ENCODE peak calls at places on chromosomes 1 and 21, in nine cellular contexts. J is heart left ventricle, X is tibial nerve, I is A549, P is stomach, L is ovary, F is uterus, S is suprapubic skin, U is sigmoid colon. Q is an unnamed sample.

GRCh38 chr1:237470712-237471310 is 419.9 kb downstream of the ZP4 start:
- DNase-seq in J (no peak), X (no peak), I (peak), P (peak), L (no peak), F (no peak), S (no peak), U (no peak), Q (no peak)

GRCh38 chr1:30410153-30410851 is 313.1 kb downstream of the MATN1 start:
- DNase-seq in J (no peak), X (peak), I (no peak), P (peak), L (no peak), F (peak), S (peak), U (peak), Q (peak)

GRCh38 chr21:36980280-36981048 is 14.0 kb upstream of the HLCS start:
- DNase-seq in J (peak), X (no peak), I (no peak), P (peak), L (peak), F (peak), S (peak), U (no peak), Q (no peak)

GRCh38 chr1:9399510-9400424 is 107.1 kb downstream of the SPSB1 start:
- DNase-seq in J (peak), X (no peak), I (no peak), P (peak), L (peak), F (no peak), S (no peak), U (peak), Q (no peak)

GRCh38 chr1:40232444-40232843 is 15.3 kb upstream of the TMCO2 start:
- DNase-seq in J (no peak), X (no peak), I (no peak), P (no peak), L (no peak), F (no peak), S (no peak), U (no peak), Q (peak)

GRCh38 chr1:109499661-109500536 is 6.0 kb downstream of the CYB561D1 start:
- DNase-seq in J (no peak), X (no peak), I (peak), P (peak), L (no peak), F (no peak), S (no peak), U (no peak), Q (peak)

GRCh38 chr1:39902121-39902807 is 547 bp upstream of the MYCL start:
- DNase-seq in J (peak), X (peak), I (peak), P (peak), L (peak), F (peak), S (peak), U (no peak), Q (peak)

GRCh38 chr1:214289574-214290272 is 8.8 kb downstream of the SMYD2 start:
- DNase-seq in J (no peak), X (no peak), I (no peak), P (no peak), L (no peak), F (no peak), S (no peak), U (no peak), Q (no peak)

GRCh38 chr1:80656628-80657019 is 1144.1 kb upstream of the ADGRL2 start:
- DNase-seq in J (no peak), X (no peak), I (peak), P (no peak), L (no peak), F (no peak), S (no peak), U (no peak), Q (no peak)

GRCh38 chr1:201531551-201532425 is 7.1 kb upstream of the NAV1 start:
- DNase-seq in J (no peak), X (no peak), I (no peak), P (no peak), L (no peak), F (no peak), S (no peak), U (no peak), Q (no peak)

GRCh38 chr1:20787775-20788488 is 825 bp upstream of the HP1BP3 start:
- DNase-seq in J (no peak), X (no peak), I (peak), P (no peak), L (no peak), F (peak), S (no peak), U (no peak), Q (no peak)

GRCh38 chr1:22619252-22619651 is 17.2 kb upstream of the C1QA start:
- DNase-seq in J (no peak), X (no peak), I (no peak), P (no peak), L (no peak), F (no peak), S (no peak), U (no peak), Q (no peak)

GRCh38 chr21:46352156-46352499 is 28.2 kb downstream of the PCNT start:
- DNase-seq in J (no peak), X (no peak), I (no peak), P (no peak), L (no peak), F (no peak), S (no peak), U (no peak), Q (no peak)

GRCh38 chr1:110464340-110464739 is 13.4 kb downstream of the PROK1 start:
- DNase-seq in J (no peak), X (no peak), I (peak), P (no peak), L (no peak), F (no peak), S (no peak), U (no peak), Q (no peak)

GRCh38 chr1:246107516-246108277 is 399.4 kb downstream of the SMYD3 start:
- DNase-seq in J (no peak), X (no peak), I (no peak), P (no peak), L (no peak), F (no peak), S (no peak), U (no peak), Q (no peak)

GRCh38 chr1:31804098-31804497 is 11.7 kb downstream of the SPOCD1 start:
- DNase-seq in J (no peak), X (no peak), I (no peak), P (no peak), L (no peak), F (no peak), S (no peak), U (no peak), Q (no peak)

GRCh38 chr1:201918343-201918742 is 28.0 kb downstream of the LMOD1 start:
- DNase-seq in J (no peak), X (no peak), I (no peak), P (no peak), L (no peak), F (peak), S (no peak), U (no peak), Q (no peak)

GRCh38 chr1:239819075-239819474 is 272.6 kb upstream of the FMN2 start:
- DNase-seq in J (no peak), X (no peak), I (no peak), P (no peak), L (no peak), F (no peak), S (no peak), U (no peak), Q (no peak)

GRCh38 chr1:207892764-207893163 is 18.2 kb downstream of the CD34 start:
- DNase-seq in J (no peak), X (no peak), I (no peak), P (peak), L (peak), F (no peak), S (no peak), U (no peak), Q (no peak)

GRCh38 chr1:221439734-221440436 is 302.0 kb downstream of the DUSP10 start:
- DNase-seq in J (no peak), X (no peak), I (peak), P (no peak), L (no peak), F (no peak), S (no peak), U (no peak), Q (no peak)

GRCh38 chr1:75079535-75080290 is 54.5 kb upstream of the LHX8 start:
- DNase-seq in J (no peak), X (no peak), I (no peak), P (no peak), L (no peak), F (no peak), S (no peak), U (no peak), Q (no peak)

GRCh38 chr1:145985502-145986439 is 10.6 kb downstream of the TXNIP start:
- DNase-seq in J (peak), X (peak), I (peak), P (peak), L (no peak), F (peak), S (peak), U (peak), Q (peak)

GRCh38 chr1:91556556-91556955 is 55.9 kb downstream of the CDC7 start:
- DNase-seq in J (no peak), X (no peak), I (no peak), P (no peak), L (no peak), F (no peak), S (no peak), U (no peak), Q (no peak)

GRCh38 chr1:91555821-91556531 is 55.3 kb downstream of the CDC7 start:
- DNase-seq in J (no peak), X (no peak), I (peak), P (no peak), L (no peak), F (no peak), S (no peak), U (no peak), Q (no peak)

GRCh38 chr1:91553196-91553595 is 52.5 kb downstream of the CDC7 start:
- DNase-seq in J (no peak), X (peak), I (no peak), P (no peak), L (peak), F (peak), S (no peak), U (no peak), Q (no peak)

GRCh38 chr1:91557039-91557690 is 56.5 kb downstream of the CDC7 start:
- DNase-seq in J (no peak), X (no peak), I (no peak), P (no peak), L (no peak), F (no peak), S (no peak), U (no peak), Q (no peak)

DNA sequence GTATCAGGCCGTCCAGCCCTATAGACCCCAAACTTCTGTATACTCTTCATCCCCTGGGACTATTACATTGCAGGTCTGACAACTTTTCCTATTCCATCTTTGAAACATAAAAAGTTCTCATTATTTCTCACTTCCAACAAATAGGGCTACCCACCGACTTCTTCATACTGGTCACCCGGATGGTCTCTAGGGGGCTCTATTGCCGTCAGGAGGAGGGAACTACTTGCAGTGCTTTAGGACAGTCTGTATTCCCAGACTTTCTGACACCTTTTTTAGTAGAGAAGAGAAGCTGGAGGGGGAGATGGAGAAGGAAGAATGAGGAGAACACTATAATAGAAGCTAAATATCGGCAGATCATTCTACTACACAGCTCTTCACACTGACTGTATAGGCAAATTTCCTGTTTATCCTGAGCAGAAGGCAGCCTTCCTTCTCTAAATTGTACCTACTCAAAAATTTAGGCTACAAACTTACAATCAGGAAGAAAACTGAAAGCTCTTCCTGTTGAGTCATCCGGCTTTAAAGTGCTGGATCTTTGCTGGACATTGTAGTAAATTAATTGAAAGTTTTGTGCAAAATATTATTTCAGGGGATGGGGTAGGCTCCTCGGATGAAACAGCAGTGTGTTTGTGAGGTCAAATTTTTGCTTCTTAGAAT is 54.6 kb downstream of the CDC7 start:
- DNase-seq in J (no peak), X (no peak), I (no peak), P (no peak), L (no peak), F (no peak), S (no peak), U (no peak), Q (no peak)
- TF ChIP-seq CTCF in J (peak), X (no peak), I (no peak), P (no peak), L (peak), F (no peak), S (no peak), U (no peak), Q (no peak)

DNA sequence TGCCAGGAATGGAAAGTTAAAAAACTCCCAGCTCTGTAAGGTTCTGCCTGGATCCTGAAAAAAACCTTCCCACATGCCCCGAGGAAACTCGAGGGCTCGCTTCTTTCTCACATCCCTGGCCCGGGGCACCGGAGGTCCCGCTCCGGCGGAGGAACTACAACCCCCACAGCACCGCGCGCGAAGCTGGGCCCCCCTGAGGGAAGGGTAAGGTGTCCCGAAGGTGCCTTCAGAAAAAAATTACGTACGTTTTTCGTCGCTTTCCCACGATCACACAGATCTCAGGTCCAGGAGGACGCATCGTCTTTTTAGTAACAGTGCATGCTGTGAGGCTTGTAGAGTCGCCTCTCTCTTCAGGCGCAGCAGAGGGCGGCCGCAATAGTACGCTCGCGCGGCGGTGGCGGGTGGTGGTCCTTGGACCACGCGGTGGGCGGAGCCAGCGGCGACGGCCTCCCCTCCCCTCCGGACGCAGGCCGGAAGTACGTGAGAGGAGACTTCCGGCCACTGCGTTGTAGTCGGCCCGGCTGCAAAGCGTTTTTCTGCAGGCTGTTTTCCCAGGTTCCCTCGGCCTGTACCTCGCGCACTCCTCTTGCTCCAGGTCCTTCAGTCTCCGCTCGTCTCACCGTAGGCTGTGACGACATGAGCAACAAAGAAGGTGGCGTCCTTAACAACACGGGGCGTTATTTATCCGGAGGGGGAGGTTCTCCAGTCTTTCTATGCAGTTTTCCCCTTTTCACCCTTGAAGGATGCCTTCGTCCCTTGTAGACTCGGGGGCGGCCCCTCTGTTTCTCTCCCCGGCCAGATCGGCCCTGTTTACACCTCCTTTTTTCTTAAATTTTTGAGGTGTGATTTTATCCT is at the start of gene TSNAX:
- DNase-seq in J (peak), X (peak), I (peak), P (peak), L (peak), F (peak), S (peak), U (peak), Q (peak)
- TF ChIP-seq POLR2A in J (no peak), X (peak), I (peak), P (peak), L (peak), F (peak), S (peak), U (peak), Q (peak)

DNA sequence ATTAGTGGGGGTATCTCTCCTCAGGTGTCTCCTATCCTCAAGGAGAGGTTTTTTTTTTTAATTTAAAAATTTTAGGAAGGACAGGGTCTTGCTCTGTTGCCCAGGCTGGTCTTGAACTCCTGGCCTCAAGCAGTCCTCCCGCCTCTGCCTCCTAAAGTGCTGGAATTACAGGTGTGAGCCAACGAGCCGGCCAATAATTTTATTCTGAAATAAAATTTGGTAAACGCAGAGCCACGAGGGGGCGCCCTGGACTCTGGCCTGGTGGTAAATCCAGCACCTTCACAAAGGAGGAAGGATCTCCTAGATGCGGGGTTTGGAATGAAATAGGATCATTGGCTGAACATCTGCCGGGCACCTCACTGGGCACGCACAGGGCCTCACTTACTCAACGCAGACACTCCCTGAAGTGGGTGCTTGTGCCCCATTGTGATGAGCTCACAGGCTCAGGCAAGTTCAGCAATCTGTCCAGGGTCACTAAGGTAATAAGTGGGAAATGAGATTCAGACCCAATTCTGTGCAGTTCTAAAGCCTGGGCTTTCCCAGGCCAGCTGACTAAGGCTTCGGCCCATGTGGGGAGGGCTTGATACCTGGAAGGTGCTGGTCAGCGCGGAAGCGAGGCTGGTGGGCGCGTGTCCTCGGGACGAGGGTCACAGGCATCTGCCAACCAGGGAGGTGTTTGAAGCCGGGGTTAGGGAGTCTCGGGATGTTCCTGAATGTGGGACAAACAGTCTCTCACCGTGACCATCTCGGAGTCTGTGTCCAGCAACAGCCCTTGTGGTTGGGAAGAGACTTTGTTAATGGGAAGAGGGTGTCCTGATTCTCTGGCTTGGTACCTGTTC is 32.7 kb upstream of the ETV3 start:
- DNase-seq in J (no peak), X (peak), I (peak), P (peak), L (no peak), F (no peak), S (no peak), U (no peak), Q (peak)
- TF ChIP-seq CTCF in J (peak), X (no peak), I (peak), P (no peak), L (no peak), F (peak), S (no peak), U (no peak), Q (peak)

GRCh38 chr1:155172732-155173477 is at the start of gene KRTCAP2:
- DNase-seq in J (peak), X (peak), I (peak), P (peak), L (peak), F (peak), S (peak), U (peak), Q (peak)
- TF ChIP-seq POLR2A in J (no peak), X (peak), I (peak), P (no peak), L (peak), F (peak), S (no peak), U (peak), Q (peak)

GRCh38 chr1:17440827-17441168 is 1.3 kb upstream of the RCC2 start:
- DNase-seq in J (no peak), X (no peak), I (no peak), P (no peak), L (no peak), F (no peak), S (no peak), U (no peak), Q (no peak)

GRCh38 chr1:17438977-17439249 is 564 bp downstream of the RCC2 start:
- DNase-seq in J (peak), X (no peak), I (no peak), P (no peak), L (no peak), F (no peak), S (no peak), U (no peak), Q (no peak)

GRCh38 chr1:17440074-17440826 is 773 bp upstream of the RCC2 start:
- DNase-seq in J (peak), X (no peak), I (no peak), P (no peak), L (no peak), F (no peak), S (no peak), U (no peak), Q (no peak)

GRCh38 chr1:17438176-17438976 is 1.1 kb downstream of the RCC2 start:
- DNase-seq in J (peak), X (peak), I (peak), P (peak), L (no peak), F (peak), S (peak), U (no peak), Q (peak)

GRCh38 chr1:17439250-17440073 is at the start of gene RCC2:
- DNase-seq in J (peak), X (peak), I (peak), P (peak), L (peak), F (peak), S (no peak), U (peak), Q (peak)
- TF ChIP-seq CTCF in J (no peak), X (peak), I (peak), P (no peak), L (no peak), F (peak), S (no peak), U (no peak), Q (no peak)

GRCh38 chr1:178725603-178726517 is 816 bp downstream of the RALGPS2 start:
- DNase-seq in J (peak), X (peak), I (peak), P (peak), L (peak), F (peak), S (peak), U (peak), Q (peak)
- TF ChIP-seq POLR2A in J (no peak), X (no peak), I (no peak), P (no peak), L (no peak), F (no peak), S (no peak), U (no peak), Q (peak)

GRCh38 chr1:2212542-2213491 is 15.3 kb upstream of the SKI start:
- DNase-seq in J (peak), X (peak), I (peak), P (peak), L (peak), F (peak), S (peak), U (peak), Q (peak)
- TF ChIP-seq CTCF in J (peak), X (peak), I (no peak), P (peak), L (peak), F (peak), S (no peak), U (peak), Q (peak)

GRCh38 chr1:112806090-112806642 is 91.0 kb upstream of the PPM1J start:
- DNase-seq in J (no peak), X (no peak), I (no peak), P (no peak), L (no peak), F (no peak), S (no peak), U (no peak), Q (no peak)
- TF ChIP-seq POLR2A in J (no peak), X (no peak), I (no peak), P (no peak), L (no peak), F (no peak), S (no peak), U (no peak), Q (no peak)